ENCODE peak calls at places on chromosome 7, in four cellular contexts. E is PC-3, K is AG08395, G is cardiac muscle cell. Y is an unnamed sample.

GRCh38 chr7:137944168-137944567 is 57.7 kb downstream of the CREB3L2 start:
- DNase-seq in K (no peak), G (peak), E (peak), Y (no peak)

GRCh38 chr7:82010416-82010815 is 240.6 kb upstream of the HGF start:
- DNase-seq in G (no peak), E (no peak), K (no peak), Y (no peak)

GRCh38 chr7:44100458-44101303 is 3.5 kb upstream of the AEBP1 start:
- DNase-seq in K (peak), G (peak), E (no peak), Y (no peak)

GRCh38 chr7:885893-886625 is 9.7 kb downstream of the GET4 start:
- DNase-seq in G (no peak), E (no peak), K (no peak), Y (no peak)

GRCh38 chr7:11579141-11579540 is 252.9 kb downstream of the THSD7A start:
- DNase-seq in E (no peak), G (peak), K (no peak), Y (no peak)

GRCh38 chr7:73865738-73866445 is 4.9 kb downstream of the TMEM270 start:
- DNase-seq in E (peak), K (peak), G (peak), Y (no peak)

GRCh38 chr7:55004579-55004978 is 14.2 kb upstream of the EGFR start:
- DNase-seq in E (no peak), K (no peak), G (no peak), Y (no peak)

GRCh38 chr7:143013473-143013872 is 13.5 kb downstream of the OR9A2 start:
- DNase-seq in K (no peak), G (peak), E (no peak), Y (no peak)

GRCh38 chr7:74417419-74417971 is 36.2 kb upstream of the GTF2IRD1 start:
- DNase-seq in E (peak), K (peak), G (peak), Y (peak)

GRCh38 chr7:100563809-100564400 is 9.8 kb downstream of the SAP25 start:
- DNase-seq in K (peak), G (peak), E (peak), Y (peak)

GRCh38 chr7:155590215-155591023 is 44.1 kb upstream of the CNPY1 start:
- DNase-seq in K (no peak), E (no peak), G (peak), Y (no peak)

GRCh38 chr7:130733866-130734524 is at the start of gene KLF14:
- DNase-seq in E (no peak), G (peak), K (peak), Y (peak)